ENCODE peak calls at places on chromosome 15, in seven cellular contexts. One of them, this sample, is unnamed.
A peak's percentile ranks its signal among the peaks of the same experiment; 100 is the strongest.

GRCh38 chr15:27834684-27835083 is 264.4 kb downstream of the OCA2 start:
- DNase-seq in HepG2: no peak
- DNase-seq in K562: no peak
- DNase-seq in HCT116: no peak
- DNase-seq in NT2/D1: no peak
- DNase-seq in SK-N-SH: no peak
- DNase-seq in H1: no peak
- DNase-seq in this sample: no peak

GRCh38 chr15:90191795-90192494 is 9.2 kb upstream of the SEMA4B start:
- DNase-seq in H1: no peak
- DNase-seq in K562: peak; percentile 67
- DNase-seq in SK-N-SH: peak; percentile 92
- DNase-seq in NT2/D1: no peak
- DNase-seq in HCT116: peak; percentile 16
- DNase-seq in HepG2: peak; percentile 90
- DNase-seq in this sample: peak; percentile 70

GRCh38 chr15:33678606-33679005 is 289.7 kb upstream of the CHRM5 start:
- DNase-seq in HepG2: no peak
- DNase-seq in HCT116: no peak
- DNase-seq in NT2/D1: no peak
- DNase-seq in K562: peak; percentile 50
- DNase-seq in SK-N-SH: no peak
- DNase-seq in H1: no peak
- DNase-seq in this sample: no peak

GRCh38 chr15:29272219-29272618 is 2.6 kb upstream of the NSMCE3 start:
- DNase-seq in H1: no peak
- DNase-seq in NT2/D1: no peak
- DNase-seq in HepG2: no peak
- DNase-seq in HCT116: no peak
- DNase-seq in K562: no peak
- DNase-seq in SK-N-SH: no peak
- DNase-seq in this sample: no peak

GRCh38 chr15:101182215-101182614 is 69.6 kb downstream of the CHSY1 start:
- DNase-seq in HepG2: no peak
- DNase-seq in H1: no peak
- DNase-seq in HCT116: no peak
- DNase-seq in K562: no peak
- DNase-seq in SK-N-SH: no peak
- DNase-seq in NT2/D1: no peak
- DNase-seq in this sample: no peak

GRCh38 chr15:69668049-69668705 is 215.6 kb downstream of the RPLP1 start:
- DNase-seq in K562: no peak
- DNase-seq in SK-N-SH: no peak
- DNase-seq in H1: no peak
- DNase-seq in HepG2: no peak
- DNase-seq in NT2/D1: no peak
- DNase-seq in HCT116: no peak
- DNase-seq in this sample: peak; percentile 17

GRCh38 chr15:74786659-74787165 is 4.8 kb downstream of the CSK start:
- DNase-seq in H1: no peak
- DNase-seq in K562: no peak
- DNase-seq in HCT116: no peak
- DNase-seq in SK-N-SH: no peak
- DNase-seq in HepG2: no peak
- DNase-seq in NT2/D1: no peak
- DNase-seq in this sample: no peak

GRCh38 chr15:56017920-56018319 is 24.5 kb upstream of the NEDD4 start:
- DNase-seq in HepG2: peak; percentile 83
- DNase-seq in HCT116: no peak
- DNase-seq in H1: no peak
- DNase-seq in SK-N-SH: no peak
- DNase-seq in K562: no peak
- DNase-seq in NT2/D1: no peak
- DNase-seq in this sample: no peak

GRCh38 chr15:41716864-41717263 is 56.7 kb downstream of the MGA start:
- DNase-seq in HCT116: no peak
- DNase-seq in H1: no peak
- DNase-seq in K562: no peak
- DNase-seq in NT2/D1: no peak
- DNase-seq in SK-N-SH: no peak
- DNase-seq in HepG2: no peak
- DNase-seq in this sample: no peak

GRCh38 chr15:56049577-56049976 is 56.2 kb upstream of the NEDD4 start:
- DNase-seq in H1: no peak
- DNase-seq in HCT116: no peak
- DNase-seq in HepG2: no peak
- DNase-seq in SK-N-SH: no peak
- DNase-seq in NT2/D1: no peak
- DNase-seq in K562: no peak
- DNase-seq in this sample: no peak

GRCh38 chr15:56194035-56194434 is 49.6 kb downstream of the RFX7 start:
- DNase-seq in H1: no peak
- DNase-seq in SK-N-SH: no peak
- DNase-seq in K562: no peak
- DNase-seq in HCT116: no peak
- DNase-seq in NT2/D1: no peak
- DNase-seq in HepG2: no peak
- DNase-seq in this sample: no peak

GRCh38 chr15:40746916-40747418 is 8.1 kb downstream of the RMDN3 start:
- DNase-seq in HepG2: no peak
- DNase-seq in NT2/D1: no peak
- DNase-seq in H1: no peak
- DNase-seq in HCT116: no peak
- DNase-seq in SK-N-SH: peak; percentile 31
- DNase-seq in K562: no peak
- DNase-seq in this sample: no peak

GRCh38 chr15:96052154-96052553 is 278.3 kb upstream of the NR2F2 start:
- DNase-seq in H1: no peak
- DNase-seq in HepG2: no peak
- DNase-seq in SK-N-SH: no peak
- DNase-seq in HCT116: no peak
- DNase-seq in K562: no peak
- DNase-seq in NT2/D1: no peak
- DNase-seq in this sample: no peak

GRCh38 chr15:42921049-42921731 is 612 bp upstream of the TTBK2 start:
- DNase-seq in K562: no peak
- DNase-seq in H1: no peak
- DNase-seq in HCT116: no peak
- DNase-seq in NT2/D1: no peak
- DNase-seq in SK-N-SH: peak; percentile 7
- DNase-seq in HepG2: no peak
- DNase-seq in this sample: no peak

GRCh38 chr15:34239151-34239761 is 14.4 kb downstream of the EMC4 start:
- DNase-seq in H1: no peak
- DNase-seq in NT2/D1: no peak
- DNase-seq in SK-N-SH: no peak
- DNase-seq in HCT116: peak; percentile 67
- DNase-seq in HepG2: peak; percentile 6
- DNase-seq in K562: no peak
- DNase-seq in this sample: no peak

GRCh38 chr15:79380755-79381499 is 51.2 kb upstream of the MINAR1 start:
- DNase-seq in HCT116: peak; percentile 40
- DNase-seq in NT2/D1: peak; percentile 68
- DNase-seq in H1: peak; percentile 44
- DNase-seq in SK-N-SH: peak; percentile 76
- DNase-seq in HepG2: peak; percentile 63
- DNase-seq in K562: peak; percentile 79
- DNase-seq in this sample: peak; percentile 15

GRCh38 chr15:43776718-43777292 is at the start of gene ELL3:
- DNase-seq in NT2/D1: peak; percentile 30
- DNase-seq in SK-N-SH: peak; percentile 61
- DNase-seq in H1: peak; percentile 33
- DNase-seq in HCT116: peak; percentile 69
- DNase-seq in HepG2: peak; percentile 56
- DNase-seq in K562: peak; percentile 62
- DNase-seq in this sample: no peak

GRCh38 chr15:101250931-101251829 is 668 bp downstream of the CHSY1 start:
- DNase-seq in HCT116: no peak
- DNase-seq in NT2/D1: no peak
- DNase-seq in K562: peak; percentile 34
- DNase-seq in H1: no peak
- DNase-seq in HepG2: no peak
- DNase-seq in SK-N-SH: peak; percentile 68
- DNase-seq in this sample: no peak

GRCh38 chr15:69595009-69595825 is 142.6 kb downstream of the RPLP1 start:
- DNase-seq in K562: no peak
- DNase-seq in H1: no peak
- DNase-seq in HCT116: no peak
- DNase-seq in HepG2: no peak
- DNase-seq in SK-N-SH: no peak
- DNase-seq in NT2/D1: no peak
- DNase-seq in this sample: no peak

GRCh38 chr15:58125333-58125732 is 12.8 kb upstream of the AQP9 start:
- DNase-seq in NT2/D1: no peak
- DNase-seq in H1: no peak
- DNase-seq in HCT116: no peak
- DNase-seq in HepG2: no peak
- DNase-seq in K562: no peak
- DNase-seq in SK-N-SH: no peak
- DNase-seq in this sample: no peak

GRCh38 chr15:66401130-66402021 is 14.7 kb downstream of the MAP2K1 start:
- DNase-seq in HepG2: no peak
- DNase-seq in HCT116: no peak
- DNase-seq in K562: no peak
- DNase-seq in NT2/D1: no peak
- DNase-seq in SK-N-SH: no peak
- DNase-seq in H1: no peak
- DNase-seq in this sample: no peak

GRCh38 chr15:86337071-86337470 is 257.4 kb downstream of the AGBL1 start:
- DNase-seq in NT2/D1: no peak
- DNase-seq in HepG2: no peak
- DNase-seq in SK-N-SH: no peak
- DNase-seq in K562: no peak
- DNase-seq in H1: no peak
- DNase-seq in HCT116: no peak
- DNase-seq in this sample: no peak

GRCh38 chr15:63114465-63114864 is 7.2 kb upstream of the LACTB start:
- DNase-seq in H1: no peak
- DNase-seq in K562: no peak
- DNase-seq in SK-N-SH: no peak
- DNase-seq in HepG2: no peak
- DNase-seq in NT2/D1: no peak
- DNase-seq in HCT116: no peak
- DNase-seq in this sample: no peak
- TF ChIP-seq YY1 in H1: no peak
- TF ChIP-seq YY1 in K562: no peak
- TF ChIP-seq YY1 in SK-N-SH: no peak
- TF ChIP-seq YY1 in HepG2: no peak
- TF ChIP-seq YY1 in NT2/D1: no peak
- TF ChIP-seq YY1 in HCT116: no peak
- TF ChIP-seq YY1 in this sample: no peak

GRCh38 chr15:52680756-52681155 is 1.6 kb upstream of the ATOSA start:
- DNase-seq in HepG2: no peak
- DNase-seq in H1: no peak
- DNase-seq in HCT116: no peak
- DNase-seq in NT2/D1: no peak
- DNase-seq in K562: no peak
- DNase-seq in SK-N-SH: no peak
- DNase-seq in this sample: no peak

GRCh38 chr15:52682200-52682599 is 3.0 kb upstream of the ATOSA start:
- DNase-seq in SK-N-SH: no peak
- DNase-seq in NT2/D1: no peak
- DNase-seq in K562: no peak
- DNase-seq in H1: no peak
- DNase-seq in HCT116: no peak
- DNase-seq in HepG2: no peak
- DNase-seq in this sample: no peak

GRCh38 chr15:52682776-52683175 is 3.6 kb upstream of the ATOSA start:
- DNase-seq in HCT116: no peak
- DNase-seq in H1: no peak
- DNase-seq in K562: no peak
- DNase-seq in HepG2: no peak
- DNase-seq in SK-N-SH: no peak
- DNase-seq in NT2/D1: no peak
- DNase-seq in this sample: peak; percentile 41

GRCh38 chr15:52681441-52681840 is 2.3 kb upstream of the ATOSA start:
- DNase-seq in HCT116: no peak
- DNase-seq in H1: no peak
- DNase-seq in K562: no peak
- DNase-seq in NT2/D1: no peak
- DNase-seq in HepG2: no peak
- DNase-seq in SK-N-SH: no peak
- DNase-seq in this sample: no peak

GRCh38 chr15:52683585-52683984 is 4.4 kb upstream of the ATOSA start:
- DNase-seq in HepG2: no peak
- DNase-seq in HCT116: no peak
- DNase-seq in SK-N-SH: no peak
- DNase-seq in NT2/D1: no peak
- DNase-seq in H1: no peak
- DNase-seq in K562: peak; percentile 18
- DNase-seq in this sample: peak; percentile 43
- TF ChIP-seq YY1 in HepG2: no peak
- TF ChIP-seq YY1 in HCT116: no peak
- TF ChIP-seq YY1 in SK-N-SH: no peak
- TF ChIP-seq YY1 in NT2/D1: no peak
- TF ChIP-seq YY1 in H1: no peak
- TF ChIP-seq YY1 in K562: no peak
- TF ChIP-seq YY1 in this sample: no peak

GRCh38 chr15:38196116-38196515 is 56.5 kb upstream of the SPRED1 start:
- DNase-seq in SK-N-SH: no peak
- DNase-seq in HCT116: no peak
- DNase-seq in HepG2: no peak
- DNase-seq in H1: no peak
- DNase-seq in NT2/D1: no peak
- DNase-seq in K562: no peak
- DNase-seq in this sample: no peak

GRCh38 chr15:38192496-38192895 is 60.1 kb upstream of the SPRED1 start:
- DNase-seq in HCT116: no peak
- DNase-seq in H1: no peak
- DNase-seq in NT2/D1: no peak
- DNase-seq in SK-N-SH: no peak
- DNase-seq in K562: no peak
- DNase-seq in HepG2: no peak
- DNase-seq in this sample: no peak

GRCh38 chr15:38197553-38197952 is 55.1 kb upstream of the SPRED1 start:
- DNase-seq in K562: no peak
- DNase-seq in HepG2: peak; percentile 26
- DNase-seq in H1: no peak
- DNase-seq in HCT116: no peak
- DNase-seq in SK-N-SH: no peak
- DNase-seq in NT2/D1: no peak
- DNase-seq in this sample: no peak

GRCh38 chr15:38193496-38193895 is 59.1 kb upstream of the SPRED1 start:
- DNase-seq in SK-N-SH: no peak
- DNase-seq in K562: no peak
- DNase-seq in HepG2: no peak
- DNase-seq in NT2/D1: no peak
- DNase-seq in H1: no peak
- DNase-seq in HCT116: no peak
- DNase-seq in this sample: no peak

GRCh38 chr15:38195191-38195901 is 57.3 kb upstream of the SPRED1 start:
- DNase-seq in K562: no peak
- DNase-seq in NT2/D1: no peak
- DNase-seq in HCT116: no peak
- DNase-seq in HepG2: no peak
- DNase-seq in SK-N-SH: no peak
- DNase-seq in H1: no peak
- DNase-seq in this sample: no peak
- TF ChIP-seq YY1 in K562: no peak
- TF ChIP-seq YY1 in NT2/D1: no peak
- TF ChIP-seq YY1 in HCT116: no peak
- TF ChIP-seq YY1 in HepG2: no peak
- TF ChIP-seq YY1 in SK-N-SH: no peak
- TF ChIP-seq YY1 in H1: no peak
- TF ChIP-seq YY1 in this sample: no peak

GRCh38 chr15:25903024-25903581 is 40.0 kb upstream of the ATP10A start:
- DNase-seq in H1: no peak
- DNase-seq in SK-N-SH: no peak
- DNase-seq in NT2/D1: no peak
- DNase-seq in K562: no peak
- DNase-seq in HepG2: no peak
- DNase-seq in HCT116: no peak
- DNase-seq in this sample: no peak
- TF ChIP-seq YY1 in H1: no peak
- TF ChIP-seq YY1 in SK-N-SH: no peak
- TF ChIP-seq YY1 in NT2/D1: no peak
- TF ChIP-seq YY1 in K562: no peak
- TF ChIP-seq YY1 in HepG2: no peak
- TF ChIP-seq YY1 in HCT116: no peak
- TF ChIP-seq YY1 in this sample: no peak